ENCODE peak calls at places on chromosomes 4 and X, in six cellular contexts. Y, O, S, E, A and J are unnamed samples.

GRCh38 chr4:186651624-186652023 is 72.0 kb downstream of the FAT1 start:
- DNase-seq in Y (no peak), O (no peak), S (peak), E (no peak), A (no peak), J (no peak)

GRCh38 chr4:127400736-127401346 is 231.9 kb upstream of the INTU start:
- DNase-seq in Y (peak), O (peak), S (peak), E (peak), A (peak), J (peak)

GRCh38 chrX:153371256-153371655 is 29.9 kb downstream of the PNMA6E start:
- DNase-seq in Y (no peak), O (no peak), S (no peak), E (no peak), A (no peak), J (no peak)

GRCh38 chrX:42289492-42290385 is 366.4 kb upstream of the CASK start:
- DNase-seq in Y (no peak), O (no peak), S (no peak), E (no peak), A (no peak), J (no peak)

GRCh38 chr4:155973639-155974475 is 20.2 kb upstream of the CTSO start:
- DNase-seq in Y (peak), O (no peak), S (no peak), E (no peak), A (no peak), J (no peak)

GRCh38 chr4:39169426-39169825 is 12.9 kb upstream of the WDR19 start:
- DNase-seq in Y (peak), O (no peak), S (no peak), E (no peak), A (no peak), J (peak)

GRCh38 chr4:23934915-23935314 is 45.1 kb upstream of the PPARGC1A start:
- DNase-seq in Y (peak), O (no peak), S (peak), E (no peak), A (no peak), J (no peak)

GRCh38 chr4:102868782-102869568 is at the start of gene CISD2:
- DNase-seq in Y (peak), O (peak), S (peak), E (peak), A (peak), J (peak)

GRCh38 chr4:54879576-54879975 is 221.8 kb downstream of the KIT start:
- DNase-seq in Y (peak), O (no peak), S (no peak), E (no peak), A (no peak), J (no peak)

GRCh38 chr4:23333556-23333945 is 556.3 kb downstream of the PPARGC1A start:
- DNase-seq in Y (peak), O (no peak), S (no peak), E (no peak), A (no peak), J (no peak)

GRCh38 chr4:2931765-2932560 is 31.2 kb downstream of the NOP14 start:
- DNase-seq in Y (no peak), O (peak), S (peak), E (peak), A (no peak), J (no peak)

GRCh38 chrX:57900961-57901360 is 9.3 kb downstream of the ZXDA start:
- DNase-seq in Y (peak), O (no peak), S (no peak), E (no peak), A (no peak), J (no peak)

GRCh38 chr4:82711158-82711785 is 87.3 kb downstream of the SCD5 start:
- DNase-seq in Y (no peak), O (no peak), S (no peak), E (no peak), A (no peak), J (no peak)

GRCh38 chr4:75985116-75985515 is 5.6 kb downstream of the SDAD1 start:
- DNase-seq in Y (peak), O (no peak), S (no peak), E (no peak), A (no peak), J (no peak)

GRCh38 chr4:89617256-89617655 is 219.7 kb downstream of the SNCA start:
- DNase-seq in Y (no peak), O (no peak), S (no peak), E (no peak), A (no peak), J (no peak)

GRCh38 chr4:184958839-184959238 is 59.5 kb upstream of the HELT start:
- DNase-seq in Y (no peak), O (no peak), S (no peak), E (no peak), A (no peak), J (no peak)

GRCh38 chr4:2805712-2806391 is 13.0 kb downstream of the SH3BP2 start:
- DNase-seq in Y (no peak), O (no peak), S (peak), E (no peak), A (no peak), J (peak)

GRCh38 chr4:15479089-15479912 is 9.6 kb downstream of the CC2D2A start:
- DNase-seq in Y (peak), O (no peak), S (no peak), E (no peak), A (peak), J (peak)

GRCh38 chr4:53962516-53963225 is 101.7 kb downstream of the CHIC2 start:
- DNase-seq in Y (peak), O (no peak), S (no peak), E (no peak), A (no peak), J (no peak)

GRCh38 chr4:45172636-45173035 is 446.3 kb upstream of the GNPDA2 start:
- DNase-seq in Y (no peak), O (no peak), S (no peak), E (no peak), A (no peak), J (no peak)

GRCh38 chr4:99755223-99755944 is 61.2 kb upstream of the DAPP1 start:
- DNase-seq in Y (no peak), O (no peak), S (no peak), E (no peak), A (no peak), J (no peak)

GRCh38 chr4:176729489-176729888 is 63.2 kb downstream of the VEGFC start:
- DNase-seq in Y (no peak), O (no peak), S (no peak), E (no peak), A (no peak), J (no peak)

GRCh38 chr4:98363431-98363830 is 102.2 kb downstream of the RAP1GDS1 start:
- DNase-seq in Y (no peak), O (no peak), S (no peak), E (no peak), A (no peak), J (no peak)

GRCh38 chr4:80197601-80198444 is 520 bp downstream of the PRDM8 start:
- DNase-seq in Y (peak), O (no peak), S (no peak), E (no peak), A (no peak), J (no peak)